ENCODE peak calls at places on chromosomes 6 and 20, in ten cellular contexts. Y is T-helper 2 cell, F is T-cell, T is osteocyte, W is cardiac fibroblast, Q is tibial artery, U is Caco-2, J is kidney epithelial cell, I is HEK293T, R is Ammon's horn. B is an unnamed sample.

GRCh38 chr20:56924976-56925695 is 296.0 kb downstream of the TFAP2C start:
- DNase-seq in W (no peak), U (peak), I (peak), T (no peak), J (no peak), Y (peak), R (peak), F (no peak), Q (no peak), B (no peak)

GRCh38 chr6:136612666-136613389 is 62.6 kb upstream of the MAP7 start:
- DNase-seq in R (no peak), J (no peak), Q (no peak), T (no peak), I (no peak), F (no peak), W (no peak), U (no peak), Y (no peak), B (no peak)

GRCh38 chr6:143744593-143745151 is 66.9 kb downstream of the PHACTR2 start:
- DNase-seq in F (no peak), T (no peak), W (no peak), Q (no peak), U (no peak), R (no peak), J (no peak), I (no peak), Y (no peak), B (no peak)

GRCh38 chr6:72412709-72413044 is 209.2 kb upstream of the KCNQ5 start:
- DNase-seq in T (no peak), Y (no peak), F (no peak), J (no peak), W (no peak), U (no peak), R (no peak), Q (no peak), I (no peak), B (no peak)

GRCh38 chr20:6582449-6582848 is 185.0 kb upstream of the BMP2 start:
- DNase-seq in U (no peak), T (no peak), I (no peak), R (no peak), J (no peak), F (no peak), Q (no peak), Y (no peak), W (no peak), B (no peak)

GRCh38 chr6:62763125-62763524 is 448.1 kb upstream of the FKBP1C start:
- DNase-seq in F (no peak), Y (no peak), W (no peak), T (no peak), J (no peak), Q (no peak), R (no peak), I (no peak), U (no peak), B (no peak)

GRCh38 chr20:41750137-41750536 is 132.0 kb upstream of the CHD6 start:
- DNase-seq in F (no peak), R (no peak), Y (no peak), W (no peak), T (peak), J (no peak), I (no peak), Q (no peak), U (no peak), B (no peak)

GRCh38 chr6:162108041-162108440 is 619.5 kb downstream of the PRKN start:
- DNase-seq in U (no peak), J (no peak), Y (no peak), W (no peak), T (no peak), Q (no peak), R (no peak), F (no peak), I (no peak), B (no peak)

GRCh38 chr20:45372646-45373352 is 5.3 kb downstream of the TP53TG5 start:
- DNase-seq in U (no peak), Y (no peak), F (no peak), I (no peak), W (no peak), Q (peak), R (peak), T (peak), J (no peak), B (no peak)

GRCh38 chr6:142884214-142885035 is 60.6 kb downstream of the HIVEP2 start:
- DNase-seq in J (no peak), T (no peak), Q (no peak), R (no peak), Y (no peak), I (no peak), W (no peak), F (no peak), U (no peak), B (no peak)

GRCh38 chr6:20038385-20038784 is 173.9 kb downstream of the MBOAT1 start:
- DNase-seq in J (no peak), Y (no peak), Q (no peak), T (no peak), I (no peak), R (no peak), W (no peak), F (no peak), U (no peak), B (no peak)

GRCh38 chr6:11700118-11700718 is 78.4 kb downstream of the ADTRP start:
- DNase-seq in F (peak), I (peak), U (no peak), W (peak), R (no peak), Y (peak), J (no peak), Q (no peak), T (no peak), B (no peak)

GRCh38 chr6:162178266-162178665 is 549.3 kb downstream of the PRKN start:
- DNase-seq in T (no peak), I (no peak), U (no peak), Y (no peak), R (no peak), W (no peak), J (no peak), Q (no peak), F (no peak), B (no peak)

GRCh38 chr6:140736227-140736626 is 1361.8 kb upstream of the CITED2 start:
- DNase-seq in Y (no peak), R (no peak), T (no peak), I (no peak), U (no peak), F (no peak), Q (no peak), J (no peak), W (peak), B (no peak)

GRCh38 chr6:27867051-27867940 is 44.9 kb downstream of the OR2B2 start:
- DNase-seq in Q (peak), F (peak), Y (peak), J (no peak), R (peak), W (peak), U (peak), T (peak), I (no peak), B (peak)

GRCh38 chr6:137712587-137712986 is 154.5 kb upstream of the TNFAIP3 start:
- DNase-seq in J (no peak), W (no peak), Q (no peak), R (no peak), U (no peak), I (no peak), T (no peak), Y (no peak), F (no peak), B (no peak)

GRCh38 chr20:479487-479886 is 17.2 kb upstream of the TBC1D20 start:
- DNase-seq in W (no peak), I (no peak), Q (no peak), Y (no peak), T (no peak), U (no peak), F (no peak), J (no peak), R (no peak), B (no peak)

GRCh38 chr6:134665029-134665723 is 284.7 kb downstream of the ALDH8A1 start:
- DNase-seq in R (no peak), Y (no peak), J (no peak), W (no peak), Q (no peak), T (no peak), U (no peak), I (no peak), F (no peak), B (no peak)

GRCh38 chr6:158514991-158515390 is 44.9 kb upstream of the TMEM181 start:
- DNase-seq in W (no peak), J (no peak), F (no peak), T (no peak), Y (no peak), Q (no peak), R (no peak), I (no peak), U (no peak), B (no peak)

GRCh38 chr6:169852504-169853195 is 101.2 kb downstream of the ERMARD start:
- DNase-seq in I (no peak), W (no peak), U (no peak), J (no peak), R (no peak), Y (no peak), T (peak), F (no peak), Q (peak), B (no peak)

GRCh38 chr6:33696538-33697518 is 14.7 kb downstream of the UQCC2 start:
- DNase-seq in F (peak), Q (peak), I (no peak), Y (peak), J (no peak), R (peak), W (peak), U (no peak), T (no peak), B (no peak)

GRCh38 chr6:34225551-34225950 is 11.1 kb upstream of the HMGA1 start:
- DNase-seq in R (no peak), T (no peak), I (no peak), Q (no peak), W (no peak), U (no peak), J (no peak), Y (no peak), F (no peak), B (no peak)

GRCh38 chr6:11833626-11834592 is 55.3 kb upstream of the ADTRP start:
- DNase-seq in R (no peak), Q (no peak), W (no peak), Y (no peak), I (no peak), U (no peak), T (no peak), F (no peak), J (no peak), B (no peak)

B was measured in T-helper 9 cell.